ENCODE peak calls at places on chromosomes 12 and 14, in five cellular contexts. H is Peyer's patch, R is lower lobe of right lung, Q is Caco-2, O is AG04449. D is an unnamed sample.

GRCh38 chr12:106585862-106586534 is 3.2 kb downstream of the RFX4 start:
- DNase-seq in H (no peak), R (no peak), Q (no peak), O (no peak), D (no peak)

GRCh38 chr12:52152905-52153317 is 38.9 kb downstream of the KRT80 start:
- DNase-seq in H (no peak), R (no peak), Q (no peak), O (no peak), D (no peak)

GRCh38 chr12:70733385-70733784 is 96.2 kb upstream of the PTPRB start:
- DNase-seq in H (no peak), R (no peak), Q (peak; percentile 56), O (no peak), D (peak; percentile 73)

GRCh38 chr12:95326855-95327254 is 109.2 kb downstream of the VEZT start:
- DNase-seq in H (no peak), R (no peak), Q (no peak), O (no peak), D (no peak)

GRCh38 chr12:2017724-2018337 is 13.6 kb upstream of the DCP1B start:
- DNase-seq in H (no peak), R (no peak), Q (no peak), O (no peak), D (no peak)

GRCh38 chr12:45334396-45334795 is 118.5 kb downstream of the ANO6 start:
- DNase-seq in H (no peak), R (no peak), Q (no peak), O (no peak), D (no peak)

GRCh38 chr12:21151184-21151583 is 20.2 kb downstream of the SLCO1B1 start:
- DNase-seq in H (no peak), R (no peak), Q (no peak), O (no peak), D (no peak)

GRCh38 chr12:12505544-12506501 is 56.8 kb downstream of the DUSP16 start:
- DNase-seq in H (no peak), R (no peak), Q (no peak), O (peak; percentile 31), D (no peak)

GRCh38 chr12:91139981-91140659 is 28.8 kb upstream of the LUM start:
- DNase-seq in H (no peak), R (no peak), Q (no peak), O (peak; percentile 75), D (no peak)

GRCh38 chr12:94545937-94546771 is 86.5 kb upstream of the CEP83 start:
- DNase-seq in H (peak; percentile 57), R (peak; percentile 53), Q (peak; percentile 40), O (no peak), D (peak; percentile 64)

GRCh38 chr12:50234347-50234746 is 49.0 kb downstream of the LIMA1 start:
- DNase-seq in H (no peak), R (no peak), Q (no peak), O (no peak), D (no peak)

GRCh38 chr12:50845021-50845647 is 2.4 kb downstream of the TMPRSS12 start:
- DNase-seq in H (no peak), R (no peak), Q (no peak), O (no peak), D (no peak)

GRCh38 chr14:20381341-20381740 is 32.0 kb downstream of the TEP1 start:
- DNase-seq in H (no peak), R (no peak), Q (no peak), O (no peak), D (no peak)

GRCh38 chr12:120103044-120103338 is 13.6 kb downstream of the RAB35 start:
- DNase-seq in H (no peak), R (no peak), Q (no peak), O (no peak), D (no peak)

GRCh38 chr12:24767016-24767415 is 181.9 kb downstream of the BCAT1 start:
- DNase-seq in H (no peak), R (no peak), Q (no peak), O (no peak), D (no peak)

GRCh38 chr12:116774020-116774419 is 35.9 kb downstream of the RNFT2 start:
- DNase-seq in H (no peak), R (no peak), Q (no peak), O (no peak), D (no peak)

GRCh38 chr14:44963775-44964380 is 1.9 kb downstream of the TOGARAM1 start:
- DNase-seq in H (no peak), R (no peak), Q (no peak), O (no peak), D (no peak)

GRCh38 chr14:102779574-102780315 is 2.5 kb downstream of the TRAF3 start:
- DNase-seq in H (no peak), R (no peak), Q (no peak), O (no peak), D (no peak)

GRCh38 chr12:81800298-81801148 is 41.4 kb upstream of the PPFIA2 start:
- DNase-seq in H (no peak), R (no peak), Q (no peak), O (no peak), D (no peak)

GRCh38 chr12:119589087-119589486 is 4.5 kb upstream of the TMEM233 start:
- DNase-seq in H (no peak), R (no peak), Q (no peak), O (no peak), D (no peak)

GRCh38 chr12:107130830-107131760 is 37.7 kb upstream of the CRY1 start:
- DNase-seq in H (no peak), R (no peak), Q (no peak), O (no peak), D (no peak)

GRCh38 chr12:59820594-59821011 is 224.8 kb downstream of the SLC16A7 start:
- DNase-seq in H (no peak), R (no peak), Q (no peak), O (peak; percentile 67), D (no peak)

GRCh38 chr14:55514819-55515470 is 65.1 kb upstream of the KTN1 start:
- DNase-seq in H (no peak), R (no peak), Q (no peak), O (peak; percentile 52), D (no peak)

GRCh38 chr14:64410084-64410774 is 22.1 kb downstream of the MTHFD1 start:
- DNase-seq in H (no peak), R (no peak), Q (peak; percentile 84), O (no peak), D (no peak)

DNA sequence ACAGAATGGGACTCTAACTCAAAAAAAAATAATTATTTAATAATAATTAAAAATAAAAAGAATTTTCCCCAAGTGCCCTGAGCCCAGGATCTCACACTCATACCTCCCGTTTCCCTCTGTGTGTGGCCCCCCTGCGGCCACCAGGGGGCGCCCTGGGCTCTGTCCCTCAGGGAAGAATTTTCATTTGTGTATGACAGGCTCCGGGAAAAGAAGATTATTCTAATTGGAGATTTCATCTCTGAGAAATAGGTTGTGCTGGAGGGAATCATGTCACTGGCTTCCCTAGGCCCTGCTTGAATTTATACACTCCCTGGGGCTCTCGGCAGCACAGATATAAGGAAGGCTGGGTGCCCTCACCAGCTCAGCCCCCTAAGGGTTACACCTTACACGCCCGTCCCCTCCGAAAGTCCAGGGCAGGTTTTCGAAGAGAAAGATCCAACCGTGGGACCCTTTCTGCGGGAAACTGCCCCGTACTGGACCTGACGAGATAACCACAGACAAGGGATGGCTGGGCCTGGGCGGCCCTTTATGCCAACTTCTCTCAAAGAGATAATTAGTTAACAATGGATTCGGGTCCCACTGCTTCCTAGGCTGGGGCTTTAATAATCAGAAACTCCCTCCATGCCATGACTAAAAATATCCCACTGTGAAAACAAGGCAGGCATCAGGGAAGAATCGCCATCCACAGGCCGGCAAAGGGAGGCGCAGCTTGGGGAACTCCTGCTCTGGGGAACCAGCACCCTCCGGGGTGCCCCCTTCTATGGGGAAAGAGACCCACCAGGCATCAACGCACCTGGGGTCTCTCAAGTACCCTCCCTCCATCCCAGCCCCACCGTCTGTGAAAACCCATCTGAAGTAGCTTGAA is 80.7 kb downstream of the KDM2B start:
- DNase-seq in H (peak; percentile 80), R (peak; percentile 81), Q (peak; percentile 61), O (no peak), D (no peak)
- H3K4me3 ChIP-seq in H (no peak overlapping the region), R (peak overlapping the region; percentile 14), Q (no peak overlapping the region), O (no peak overlapping the region), D (no peak overlapping the region)

GRCh38 chr14:94176808-94177207 is 2.7 kb downstream of the PPP4R4 start:
- DNase-seq in H (no peak), R (no peak), Q (no peak), O (no peak), D (no peak)

GRCh38 chr14:94179244-94179643 is 5.1 kb downstream of the PPP4R4 start:
- DNase-seq in H (no peak), R (no peak), Q (no peak), O (no peak), D (no peak)

GRCh38 chr14:94177806-94178205 is 3.7 kb downstream of the PPP4R4 start:
- DNase-seq in H (no peak), R (no peak), Q (no peak), O (no peak), D (no peak)

GRCh38 chr14:94181835-94182234 is 7.7 kb downstream of the PPP4R4 start:
- DNase-seq in H (no peak), R (no peak), Q (no peak), O (no peak), D (no peak)

GRCh38 chr14:94180655-94181271 is 6.6 kb downstream of the PPP4R4 start:
- DNase-seq in H (no peak), R (no peak), Q (no peak), O (no peak), D (no peak)
- H3K4me3 ChIP-seq in H (peak overlapping the region; percentile 22), R (peak overlapping the region; percentile 20), Q (no peak overlapping the region), O (no peak overlapping the region), D (no peak overlapping the region)

GRCh38 chr14:38022775-38023174 is 184.9 kb upstream of the SSTR1 start:
- DNase-seq in H (no peak), R (no peak), Q (no peak), O (no peak), D (no peak)
- H3K4me3 ChIP-seq in H (no peak overlapping the region), R (no peak overlapping the region), Q (no peak overlapping the region), O (no peak overlapping the region), D (no peak overlapping the region)

GRCh38 chr12:114683709-114684097 is 272 bp downstream of the TBX3 start:
- DNase-seq in H (no peak), R (no peak), Q (no peak), O (no peak), D (no peak)
- H3K4me3 ChIP-seq in H (peak overlapping the region; percentile 81), R (peak overlapping the region; percentile 66), Q (peak overlapping the region; percentile 64), O (peak overlapping the region; percentile 80), D (peak overlapping the region; percentile 4)

GRCh38 chr14:73462078-73462715 is 3.9 kb upstream of the NUMB start:
- DNase-seq in H (peak; percentile 84), R (peak; percentile 69), Q (peak; percentile 57), O (no peak), D (no peak)
- H3K4me3 ChIP-seq in H (peak overlapping the region; percentile 45), R (peak overlapping the region; percentile 17), Q (peak overlapping the region; percentile 42), O (no peak overlapping the region), D (no peak overlapping the region)

DNA sequence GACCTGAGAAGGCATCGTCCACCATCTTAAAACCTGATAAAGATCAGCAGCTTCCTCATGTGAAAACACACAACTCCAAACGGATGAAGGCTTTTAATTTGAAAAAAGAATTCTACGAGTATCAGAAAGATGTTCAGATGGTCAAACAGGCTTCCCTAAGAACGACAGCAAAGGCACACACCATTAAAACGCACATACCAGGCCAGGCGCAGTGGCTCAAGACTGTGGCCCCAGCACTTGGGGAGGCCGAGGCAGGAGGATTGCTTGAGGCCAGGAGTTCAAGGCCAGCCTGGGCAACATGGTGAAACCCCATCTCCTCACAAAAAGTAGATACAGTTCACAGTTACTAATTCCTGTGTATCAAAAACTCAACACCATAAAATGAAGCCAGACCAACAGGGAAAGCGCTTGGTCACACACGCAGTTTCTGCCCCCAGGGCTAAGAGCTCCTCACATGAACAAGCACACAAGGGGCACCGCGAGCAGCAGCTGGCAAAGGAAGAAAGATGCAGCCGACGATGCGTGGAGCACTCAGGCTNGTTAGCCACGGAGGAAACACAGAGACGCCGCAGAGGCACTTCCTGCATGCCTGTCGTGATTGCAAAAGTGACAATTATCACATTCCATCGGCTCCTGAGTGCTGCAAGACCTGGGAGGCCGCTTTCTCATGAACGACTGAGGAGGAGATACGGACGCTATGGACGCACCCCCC is 78.0 kb downstream of the NOC4L start:
- DNase-seq in H (no peak), R (peak; percentile 52), Q (peak; percentile 83), O (peak; percentile 1), D (no peak)
- H3K4me3 ChIP-seq in H (no peak overlapping the region), R (no peak overlapping the region), Q (no peak overlapping the region), O (no peak overlapping the region), D (no peak overlapping the region)

D was measured in iPS DF 6.9.